ENCODE peak calls at places on chromosome 19, in four cellular contexts. E is HCT116, J is HepG2, U is K562. Q is an unnamed sample.
A peak's percentile ranks its signal among the peaks of the same experiment; 100 is the strongest.

GRCh38 chr19:48813123-48813911 is 2.5 kb upstream of the BCAT2 start:
- DNase-seq in U (peak; percentile 13), J (peak; percentile 43), E (no peak), Q (no peak)

GRCh38 chr19:1626417-1627010 is 21.3 kb upstream of the UQCR11 start:
- DNase-seq in E (no peak), U (no peak), J (no peak), Q (no peak)

GRCh38 chr19:16888629-16889371 is at the start of gene F2RL3:
- DNase-seq in U (peak; percentile 68), E (no peak), J (no peak), Q (no peak)

GRCh38 chr19:33403221-33403972 is 29.9 kb downstream of the CEBPG start:
- DNase-seq in J (peak; percentile 98), E (no peak), U (peak; percentile 29), Q (no peak)

GRCh38 chr19:52603558-52604207 is 33.6 kb downstream of the ZNF701 start:
- DNase-seq in U (no peak), J (no peak), E (no peak), Q (no peak)

GRCh38 chr19:48433337-48433736 is 12.4 kb upstream of the GRWD1 start:
- DNase-seq in U (no peak), J (no peak), E (no peak), Q (no peak)

GRCh38 chr19:2186071-2186846 is 22.5 kb downstream of the DOT1L start:
- DNase-seq in J (no peak), U (no peak), E (no peak), Q (no peak)

GRCh38 chr19:48596679-48597465 is 9.7 kb upstream of the SPACA4 start:
- DNase-seq in E (no peak), J (no peak), U (no peak), Q (no peak)

GRCh38 chr19:33440241-33440640 is 66.7 kb downstream of the CEBPG start:
- DNase-seq in J (no peak), U (no peak), E (no peak), Q (no peak)

GRCh38 chr19:9861503-9861902 is 26.4 kb downstream of the PIN1 start:
- DNase-seq in U (no peak), E (no peak), J (no peak), Q (no peak)

GRCh38 chr19:48982280-48982679 is 10.8 kb downstream of the GYS1 start:
- DNase-seq in J (no peak), E (no peak), U (no peak), Q (no peak)

GRCh38 chr19:10518444-10519361 is 1.5 kb upstream of the S1PR5 start:
- DNase-seq in E (no peak), J (no peak), U (no peak), Q (no peak)

GRCh38 chr19:15197275-15198005 is 3.4 kb downstream of the NOTCH3 start:
- DNase-seq in E (no peak), U (no peak), J (no peak), Q (no peak)

GRCh38 chr19:17872251-17873001 is 681 bp downstream of the SLC5A5 start:
- DNase-seq in J (no peak), E (no peak), U (no peak), Q (no peak)

GRCh38 chr19:48870048-48870447 is 1.6 kb upstream of the PLEKHA4 start:
- DNase-seq in U (no peak), J (no peak), E (no peak), Q (no peak)

GRCh38 chr19:13691569-13691968 is 72.8 kb upstream of the MRI1 start:
- DNase-seq in E (no peak), J (no peak), U (no peak), Q (no peak)

GRCh38 chr19:48752511-48753365 is at the start of gene FUT1:
- DNase-seq in J (no peak), E (peak; percentile 89), U (peak; percentile 61), Q (no peak)

GRCh38 chr19:44757057-44757734 is 8.7 kb downstream of the BCL3 start:
- DNase-seq in U (peak; percentile 70), J (no peak), E (no peak), Q (no peak)

DNA sequence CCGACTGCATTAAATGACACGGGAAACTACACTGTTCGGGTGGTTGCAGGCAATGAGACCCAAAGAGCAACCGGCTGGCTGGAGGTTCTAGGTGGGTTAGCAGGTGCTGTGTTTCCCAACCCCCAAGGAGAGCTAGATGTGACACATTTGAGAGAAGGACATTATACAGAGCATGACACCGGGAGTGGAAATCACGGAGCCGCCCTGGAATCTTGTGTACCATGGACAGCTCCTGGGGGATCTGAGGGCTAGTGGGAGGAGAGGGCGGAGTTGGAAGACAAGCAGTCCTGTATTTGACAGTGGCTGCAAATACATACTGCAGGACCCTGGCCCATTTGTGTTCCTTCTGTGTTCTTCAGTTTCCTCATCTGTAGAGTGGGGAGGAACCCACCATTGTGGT is 2.3 kb downstream of the CEACAM18 start:
- DNase-seq in J (peak; percentile 20), U (peak; percentile 77), E (no peak), Q (no peak)
- TF ChIP-seq TCF7L2 in J (no peak), U (no peak), E (no peak), Q (no peak)

DNA sequence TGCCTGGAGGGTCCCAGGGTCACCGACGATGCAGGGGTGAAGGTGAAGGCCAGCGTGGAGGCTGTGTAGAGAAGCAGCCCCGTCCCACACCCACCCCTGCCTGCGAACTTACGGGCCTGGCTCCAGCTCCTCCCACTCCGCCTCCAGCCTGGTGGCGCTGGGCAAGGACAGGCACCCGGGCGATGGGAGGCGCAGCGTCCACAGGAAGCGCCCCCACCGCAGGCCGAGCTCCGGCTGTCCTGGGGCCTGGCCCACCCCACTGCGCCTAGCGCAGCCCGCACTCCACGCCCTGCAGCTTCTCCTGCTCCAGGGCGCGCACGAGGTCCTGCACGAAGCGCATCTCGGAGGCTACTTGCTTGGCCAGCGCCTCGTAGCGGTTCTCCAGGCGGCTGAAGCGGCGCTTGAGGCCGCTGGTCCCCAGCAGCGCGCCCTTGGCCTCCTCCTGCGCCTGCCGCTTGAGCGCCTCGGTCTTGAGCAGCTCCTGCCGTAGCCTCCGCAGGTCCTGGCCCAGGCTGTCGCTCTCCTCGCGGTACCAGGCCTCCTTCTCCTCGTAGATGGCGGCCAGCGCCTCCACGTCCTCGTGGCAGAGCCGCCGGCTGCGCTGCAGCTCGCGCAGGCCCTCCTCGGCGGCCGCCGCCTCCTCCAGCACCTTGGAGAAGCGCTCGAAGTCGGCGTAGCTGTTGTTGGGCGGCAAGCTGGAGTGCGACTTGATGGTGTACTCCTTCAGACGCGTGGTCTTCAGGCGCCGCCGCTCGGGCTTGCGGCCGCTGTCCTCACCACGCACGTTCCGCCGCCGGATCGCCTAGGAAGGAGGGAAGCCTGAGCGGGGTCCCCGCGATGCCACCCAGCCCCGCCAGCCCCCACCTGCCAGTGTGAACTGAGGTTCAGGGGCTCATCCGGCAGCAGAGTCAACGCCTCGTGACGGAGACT is 11.8 kb downstream of the DAPK3 start:
- DNase-seq in E (no peak), J (no peak), U (no peak), Q (no peak)
- H3K36me3 ChIP-seq in E (peaks cover 5% of the 10 kb centered on the region), J (peaks cover 27% of the 10 kb centered on the region), U (peaks cover 62% of the 10 kb centered on the region), Q (peaks cover 3% of the 10 kb centered on the region)

DNA sequence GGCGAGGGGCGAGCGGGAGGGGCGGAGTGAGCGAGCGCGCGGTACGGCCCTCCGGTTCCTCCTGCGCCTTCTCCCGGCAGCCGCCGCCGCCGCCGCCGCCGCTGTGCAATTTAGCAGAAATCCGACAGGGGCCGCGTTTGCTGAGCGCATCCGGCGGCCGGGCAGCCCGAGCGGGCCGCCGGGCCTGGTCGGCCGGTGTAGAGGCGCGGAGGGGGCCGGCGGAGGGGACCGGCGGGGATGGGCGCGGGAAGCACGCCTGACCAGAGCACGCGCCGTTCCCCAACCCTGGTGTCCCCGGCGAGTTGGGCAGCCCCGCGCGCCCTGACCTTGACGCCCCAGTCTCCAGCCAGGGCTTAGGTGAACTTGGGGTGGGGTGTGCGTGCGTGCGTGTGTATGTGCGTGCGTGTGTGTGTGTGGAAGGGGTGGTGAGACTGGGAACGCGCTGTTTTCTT is 144.5 kb upstream of the ZNF536 start:
- DNase-seq in E (peak; percentile 13), J (peak; percentile 17), U (peak; percentile 47), Q (no peak)
- TF ChIP-seq TCF7L2 in E (no peak), J (no peak), U (no peak), Q (no peak)

GRCh38 chr19:12224676-12225075 is 61.8 kb downstream of the ZNF136 start:
- DNase-seq in U (no peak), J (no peak), E (no peak), Q (no peak)

GRCh38 chr19:12217332-12217731 is 54.4 kb downstream of the ZNF136 start:
- DNase-seq in E (no peak), J (no peak), U (no peak), Q (no peak)

DNA sequence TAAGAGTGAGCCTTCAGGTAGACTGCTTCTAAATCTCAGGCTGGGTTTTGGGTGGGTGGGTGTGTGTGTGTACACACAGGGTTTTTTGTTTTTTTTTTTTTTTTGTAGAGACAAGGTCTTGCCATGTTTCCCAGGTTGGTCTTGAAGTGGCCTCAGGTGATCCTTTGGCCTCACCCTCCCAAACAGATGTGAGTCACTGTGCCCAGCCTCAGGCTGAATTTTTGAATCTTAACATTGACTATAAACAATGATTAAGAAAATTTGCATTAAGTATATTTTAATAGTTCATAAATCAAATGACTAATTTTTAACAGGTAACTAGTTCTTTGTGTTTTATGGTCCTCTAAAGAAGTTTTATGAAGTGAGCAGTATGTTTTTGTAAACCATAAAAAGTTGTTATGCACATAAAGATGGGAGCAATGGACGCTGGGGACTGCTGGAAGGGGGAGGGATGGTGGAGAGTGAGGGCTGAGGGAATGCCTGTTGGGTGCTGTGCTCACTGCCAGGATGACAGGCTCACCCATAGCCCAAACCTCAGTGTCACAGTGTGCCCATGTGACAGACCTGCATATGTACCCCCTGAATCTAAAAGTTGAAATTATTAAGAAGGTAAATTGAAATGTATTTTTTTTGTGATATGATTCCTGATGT is 60.2 kb downstream of the ZNF136 start:
- DNase-seq in U (no peak), J (no peak), E (no peak), Q (no peak)
- H3K36me3 ChIP-seq in U (no peaks in the 10 kb centered on the region), J (no peaks in the 10 kb centered on the region), E (no peaks in the 10 kb centered on the region), Q (no peaks in the 10 kb centered on the region)

DNA sequence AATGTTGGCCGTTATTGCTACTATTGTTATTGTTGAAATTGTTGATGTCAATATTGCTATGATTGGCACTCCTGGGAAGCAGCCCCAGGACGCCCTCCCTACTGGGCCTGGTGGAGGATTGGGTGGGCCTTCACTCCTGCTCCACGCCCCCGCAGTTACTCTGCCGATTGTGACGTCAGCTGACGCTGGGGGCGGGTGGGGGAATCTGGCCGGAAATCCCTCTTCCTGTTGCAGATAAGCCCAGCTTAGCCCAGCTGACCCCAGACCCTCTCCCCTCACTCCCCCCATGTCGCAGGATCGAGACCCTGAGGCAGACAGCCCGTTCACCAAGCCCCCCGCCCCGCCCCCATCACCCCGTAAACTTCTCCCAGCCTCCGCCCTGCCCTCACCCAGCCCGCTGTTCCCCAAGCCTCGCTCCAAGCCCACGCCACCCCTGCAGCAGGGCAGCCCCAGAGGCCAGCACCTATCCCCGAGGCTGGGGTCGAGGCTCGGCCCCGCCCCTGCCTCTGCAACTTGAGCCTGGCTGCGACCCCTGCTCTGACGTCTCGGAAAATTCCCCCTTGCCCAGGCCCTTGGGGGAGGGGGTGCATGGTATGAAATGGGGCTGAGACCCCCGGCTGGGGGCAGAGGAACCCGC is at the start of gene ETV2:
- DNase-seq in U (peak; percentile 78), E (no peak), J (no peak), Q (no peak)
- TF ChIP-seq TCF7L2 in U (no peak), E (no peak), J (no peak), Q (no peak)